ENCODE peak calls at places on chromosomes 7 and 10, in eight cellular contexts. O is A549, Z is AG04450, P is lower lobe of right lung, A is spleen, G is GM12865, X is GM13977, U is coronary artery. Y is an unnamed sample.

GRCh38 chr10:74156919-74157289 is 5.9 kb downstream of the ADK start:
- DNase-seq in U (no peak), P (no peak), Z (no peak), X (no peak), O (no peak), A (no peak), G (peak), Y (no peak)

GRCh38 chr10:61010863-61011262 is 66.9 kb upstream of the RHOBTB1 start:
- DNase-seq in G (no peak), O (no peak), U (no peak), X (no peak), A (no peak), P (no peak), Z (no peak), Y (no peak)

GRCh38 chr10:128242641-128243040 is 116.4 kb upstream of the MKI67 start:
- DNase-seq in Z (no peak), G (no peak), X (no peak), P (no peak), U (no peak), O (no peak), A (no peak), Y (no peak)

GRCh38 chr7:45592230-45592991 is 18.2 kb downstream of the ADCY1 start:
- DNase-seq in O (no peak), G (no peak), Z (no peak), X (no peak), U (peak), A (peak), P (no peak), Y (no peak)

GRCh38 chr10:2048337-2048973 is 311.1 kb upstream of the ADARB2 start:
- DNase-seq in O (no peak), X (no peak), Z (no peak), U (no peak), G (no peak), P (no peak), A (no peak), Y (no peak)

GRCh38 chr7:128444242-128444641 is 11.4 kb upstream of the HILPDA start:
- DNase-seq in G (no peak), Z (no peak), U (no peak), P (no peak), A (no peak), O (no peak), X (no peak), Y (no peak)

GRCh38 chr7:154879629-154880028 is 123.3 kb downstream of the PAXIP1 start:
- DNase-seq in X (no peak), P (no peak), A (no peak), U (no peak), O (no peak), Z (no peak), G (no peak), Y (no peak)

GRCh38 chr10:93079663-93080349 is 6.1 kb downstream of the CYP26A1 start:
- DNase-seq in X (no peak), U (peak), A (peak), G (no peak), O (no peak), P (no peak), Z (no peak), Y (peak)

GRCh38 chr10:6234371-6234770 is 31.6 kb downstream of the PFKFB3 start:
- DNase-seq in U (no peak), O (no peak), G (no peak), Z (no peak), A (no peak), X (no peak), P (no peak), Y (no peak)

GRCh38 chr10:85916999-85917573 is 449.5 kb downstream of the GRID1 start:
- DNase-seq in X (no peak), O (no peak), A (no peak), Z (no peak), U (no peak), G (no peak), P (no peak), Y (no peak)

GRCh38 chr10:68871731-68872342 is 29.3 kb upstream of the DDX50 start:
- DNase-seq in A (no peak), P (no peak), Z (peak), G (no peak), X (no peak), U (no peak), O (no peak), Y (no peak)

GRCh38 chr10:4721994-4722753 is 103.8 kb upstream of the AKR1E2 start:
- DNase-seq in P (no peak), G (no peak), O (no peak), A (no peak), U (no peak), Z (no peak), X (no peak), Y (no peak)

GRCh38 chr10:50503661-50504320 is 120.0 kb downstream of the SGMS1 start:
- DNase-seq in P (no peak), O (no peak), A (no peak), Z (no peak), G (no peak), U (no peak), X (no peak), Y (no peak)

GRCh38 chr10:46523881-46524470 is 32.5 kb downstream of the GPRIN2 start:
- DNase-seq in O (peak), P (peak), G (no peak), X (no peak), A (peak), Z (peak), U (no peak), Y (no peak)

GRCh38 chr10:133124357-133125211 is 35.4 kb upstream of the KNDC1 start:
- DNase-seq in Z (no peak), A (peak), U (no peak), X (peak), G (no peak), O (peak), P (peak), Y (no peak)

GRCh38 chr7:16891874-16892620 is 10.3 kb upstream of the AGR3 start:
- DNase-seq in P (no peak), U (no peak), O (no peak), Z (no peak), G (no peak), A (no peak), X (no peak), Y (no peak)

GRCh38 chr7:129295015-129295423 is 70.2 kb downstream of the AHCYL2 start:
- DNase-seq in G (no peak), X (no peak), O (no peak), A (no peak), Z (no peak), U (no peak), P (no peak), Y (no peak)

GRCh38 chr10:49734676-49735075 is 27.4 kb downstream of the OGDHL start:
- DNase-seq in O (no peak), X (no peak), Z (no peak), A (no peak), U (no peak), P (no peak), G (no peak), Y (peak)

GRCh38 chr10:24991298-24991697 is 24.7 kb downstream of the ENKUR start:
- DNase-seq in G (no peak), X (no peak), U (no peak), O (no peak), A (no peak), P (no peak), Z (no peak), Y (no peak)
- TF ChIP-seq CTCF in G (no peak), X (no peak), U (no peak), O (no peak), A (no peak), P (no peak), Z (no peak), Y (no peak)

DNA sequence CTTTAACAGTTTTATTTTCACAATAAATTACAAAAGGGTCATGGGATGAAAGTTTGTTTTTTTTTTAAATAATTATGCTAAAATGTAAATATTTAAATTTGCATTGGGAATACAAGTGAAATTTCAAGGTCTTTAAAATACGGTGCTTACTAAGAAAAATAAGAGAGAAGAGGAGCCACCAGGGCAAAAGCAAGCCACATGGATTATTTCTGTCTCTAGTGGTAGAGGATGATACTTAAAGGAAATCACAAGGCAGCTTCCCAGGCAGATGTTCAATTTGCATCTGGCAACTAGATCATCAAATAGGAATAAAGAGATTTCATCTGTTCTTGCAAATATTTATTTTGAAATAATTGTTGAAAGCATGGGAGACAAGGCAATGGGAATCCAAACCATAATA is 111.1 kb downstream of the MDFIC start:
- DNase-seq in P (no peak), O (no peak), Z (no peak), X (no peak), G (no peak), U (no peak), A (no peak), Y (no peak)
- TF ChIP-seq CTCF in P (no peak), O (no peak), Z (peak), X (no peak), G (no peak), U (no peak), A (no peak), Y (no peak)

DNA sequence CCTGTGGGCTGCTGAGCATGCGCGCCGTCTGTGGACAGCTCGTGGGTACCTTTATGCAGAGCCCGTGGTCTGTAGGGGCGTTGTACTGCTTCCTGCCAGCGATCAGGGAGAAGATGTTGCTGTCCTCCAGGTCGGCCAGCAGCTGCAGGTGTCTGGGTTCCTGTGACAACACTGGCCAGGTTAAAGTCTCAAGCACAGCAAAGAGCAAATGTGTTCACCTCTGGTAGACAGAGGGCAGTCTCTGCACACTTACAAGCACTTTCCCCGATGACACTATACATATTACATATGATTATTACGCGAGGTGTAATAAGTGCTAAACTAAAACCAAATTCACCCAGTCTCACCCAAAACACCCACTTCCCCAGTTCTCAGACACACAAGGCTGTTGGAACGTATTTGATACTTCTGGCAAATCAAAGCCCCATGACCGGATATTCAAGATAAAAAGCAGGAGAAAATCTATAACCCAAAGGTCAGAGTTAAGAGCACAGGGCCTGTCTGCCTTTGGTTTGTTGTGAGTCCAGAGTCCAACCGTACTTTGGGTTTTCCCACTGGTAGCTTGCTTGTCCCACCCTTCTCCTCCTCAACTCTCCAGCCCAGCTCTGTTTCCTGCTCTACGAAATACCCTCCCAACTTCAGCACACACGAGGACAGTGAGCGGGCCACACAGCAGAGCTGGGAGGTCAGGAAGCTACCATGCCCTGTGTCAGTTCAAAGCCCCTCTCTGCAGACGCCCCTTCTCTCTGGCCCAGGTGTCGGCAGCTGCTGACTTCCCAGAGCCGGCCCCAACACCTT is 49.7 kb upstream of the DDC start:
- DNase-seq in P (no peak), O (no peak), X (no peak), A (no peak), Z (no peak), G (peak), U (no peak), Y (no peak)
- TF ChIP-seq CTCF in P (no peak), O (no peak), X (peak), A (no peak), Z (peak), G (peak), U (no peak), Y (no peak)

DNA sequence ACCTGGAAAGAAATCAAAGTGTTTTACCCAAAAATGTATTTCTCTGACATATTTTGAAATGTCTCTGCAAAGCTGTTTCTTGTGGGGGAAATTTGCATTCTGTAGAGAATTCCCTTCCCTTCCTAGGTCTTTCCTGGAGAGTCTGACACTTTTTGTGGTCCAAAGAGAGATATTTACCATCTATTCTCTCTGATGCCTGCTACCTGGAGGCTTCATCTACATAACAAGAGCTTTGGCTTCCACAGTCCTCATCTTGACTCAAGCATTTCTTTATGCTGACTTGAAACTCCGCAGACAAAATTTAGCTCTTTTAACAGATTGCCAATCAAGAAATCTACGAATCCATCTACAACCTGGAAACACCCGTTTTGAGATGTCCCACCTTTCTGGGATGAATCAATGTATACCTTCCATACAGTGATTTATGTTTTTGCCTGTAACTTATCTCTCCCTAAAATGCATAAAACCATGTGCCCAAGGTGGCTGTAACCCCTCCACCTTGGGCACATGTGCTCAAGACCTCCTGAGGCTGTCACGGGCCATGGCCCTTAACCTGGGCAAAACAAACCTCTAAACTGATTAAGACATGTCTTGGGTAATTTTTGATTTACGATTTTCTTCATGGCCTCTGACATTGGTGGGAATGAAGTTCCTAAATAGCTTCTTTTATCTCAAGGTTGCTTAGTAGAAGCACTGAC is 334.7 kb downstream of the GALNT17 start:
- DNase-seq in G (no peak), P (no peak), Z (no peak), X (no peak), U (no peak), O (no peak), A (no peak), Y (no peak)
- TF ChIP-seq CTCF in G (no peak), P (no peak), Z (no peak), X (no peak), U (no peak), O (no peak), A (no peak), Y (no peak)

GRCh38 chr7:88835147-88835728 is 39.7 kb upstream of the TEX47 start:
- DNase-seq in U (no peak), Z (no peak), G (peak), X (peak), P (no peak), O (no peak), A (no peak), Y (peak)
- TF ChIP-seq CTCF in U (no peak), Z (no peak), G (peak), X (peak), P (peak), O (peak), A (no peak), Y (peak)

GRCh38 chr7:20403356-20403755 is 72.7 kb downstream of the ITGB8 start:
- DNase-seq in A (no peak), P (no peak), G (no peak), X (no peak), U (no peak), Z (no peak), O (no peak), Y (no peak)

GRCh38 chr7:20404371-20404770 is 73.7 kb downstream of the ITGB8 start:
- DNase-seq in O (no peak), X (no peak), U (no peak), A (no peak), Z (no peak), P (no peak), G (no peak), Y (no peak)

GRCh38 chr7:20399516-20399915 is 68.8 kb downstream of the ITGB8 start:
- DNase-seq in U (no peak), A (no peak), X (no peak), Z (no peak), O (no peak), P (no peak), G (no peak), Y (no peak)

GRCh38 chr7:20407585-20408466 is 77.1 kb downstream of the ITGB8 start:
- DNase-seq in U (no peak), G (no peak), X (no peak), O (no peak), Z (no peak), P (peak), A (no peak), Y (no peak)

DNA sequence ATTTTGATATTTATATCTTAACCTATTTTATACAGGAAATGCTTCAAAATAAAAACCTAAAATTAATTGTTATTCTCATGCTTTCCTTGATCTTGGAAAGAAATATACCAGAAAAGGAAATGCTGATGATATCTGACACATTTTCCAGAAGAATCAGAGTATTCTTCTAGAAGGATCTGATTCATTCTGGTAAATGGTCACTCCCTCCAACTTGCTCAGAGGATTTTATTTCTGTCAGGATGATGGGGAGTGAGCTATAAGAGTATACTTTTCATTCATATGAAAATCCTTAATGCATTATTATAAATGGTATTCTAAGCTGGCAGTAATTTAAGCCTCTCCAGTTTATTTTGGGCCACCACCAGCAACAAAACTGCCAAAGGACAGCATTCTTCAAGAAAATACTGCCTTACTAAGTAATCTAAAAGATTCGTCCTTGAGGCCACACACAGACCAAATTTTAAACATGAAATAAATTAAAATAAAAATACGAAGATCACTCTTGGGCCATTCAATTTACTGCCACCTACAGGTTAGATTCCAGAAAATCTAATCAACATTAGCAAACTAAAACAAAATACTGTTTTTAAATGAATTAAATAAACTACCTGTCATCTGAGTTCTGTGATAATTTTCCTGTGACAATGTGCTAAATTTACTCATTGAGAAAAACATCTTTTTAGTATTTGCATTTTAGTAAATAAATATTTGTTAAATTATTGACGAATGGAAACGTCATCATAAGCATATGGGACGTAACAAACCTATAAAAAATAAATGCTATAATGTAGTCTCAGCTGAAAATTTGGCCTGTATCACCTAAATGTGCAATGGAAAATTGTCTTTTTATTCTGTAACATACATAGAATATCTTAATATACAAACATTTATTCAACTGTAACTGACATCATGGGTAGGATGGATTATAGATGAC is 71.9 kb downstream of the ITGB8 start:
- DNase-seq in P (no peak), A (no peak), U (no peak), O (no peak), Z (no peak), G (no peak), X (no peak), Y (no peak)
- TF ChIP-seq CTCF in P (peak), A (no peak), U (no peak), O (peak), Z (peak), G (no peak), X (peak), Y (no peak)

DNA sequence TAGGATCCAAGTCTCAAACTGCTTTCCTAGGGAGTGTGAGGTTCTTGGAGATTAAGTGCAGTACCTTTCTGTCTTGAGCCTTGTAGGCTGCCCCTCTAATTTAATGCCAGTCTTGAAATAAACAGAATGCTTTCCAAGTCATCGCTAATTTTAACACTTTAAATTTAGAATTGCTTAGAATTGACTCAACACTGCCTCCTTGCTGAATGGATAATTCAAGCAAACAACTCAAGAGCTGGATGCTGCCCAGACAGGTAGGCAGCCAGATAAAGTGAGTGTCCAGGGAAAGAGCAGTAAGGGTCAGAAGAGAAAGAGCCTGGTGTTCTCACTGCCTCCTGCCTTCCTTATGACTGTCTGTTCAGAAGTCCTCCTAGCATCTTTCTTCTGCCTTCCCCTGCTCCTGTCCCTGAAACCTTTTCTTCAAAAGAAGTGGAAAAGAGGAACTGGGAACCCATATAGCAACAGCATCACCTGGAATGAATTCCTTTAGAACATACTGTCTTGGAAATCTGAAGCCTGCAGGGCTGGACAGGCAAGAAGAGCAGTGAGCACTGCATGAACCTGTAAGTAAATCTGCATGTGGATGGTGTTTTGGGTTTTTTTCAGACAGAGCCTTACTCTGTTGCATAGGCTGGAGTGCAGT is 3.1 kb upstream of the GOT1 start:
- DNase-seq in A (no peak), Z (no peak), P (no peak), G (no peak), U (no peak), X (no peak), O (no peak), Y (no peak)
- TF ChIP-seq CTCF in A (no peak), Z (peak), P (no peak), G (no peak), U (no peak), X (peak), O (peak), Y (peak)